ENCODE peak calls at places on chromosomes 11 and 22, in five cellular contexts. L is Caco-2, P is prostate gland, E is skeletal muscle cell, G is colonic mucosa. D is an unnamed sample.

GRCh38 chr11:89443366-89444303 is 47.5 kb downstream of the NOX4 start:
- DNase-seq in L (no peak), E (no peak), G (no peak), P (no peak), D (peak; percentile 49)

GRCh38 chr11:96134622-96135021 is 208.4 kb downstream of the MAML2 start:
- DNase-seq in G (no peak), E (no peak), L (no peak), P (no peak), D (no peak)

GRCh38 chr11:70650075-70650909 is 252.0 kb downstream of the CTTN start:
- DNase-seq in E (peak; percentile 15), P (peak; percentile 46), L (peak; percentile 84), G (peak; percentile 66), D (peak; percentile 56)

GRCh38 chr11:19918302-19919049 is 205.8 kb downstream of the NAV2 start:
- DNase-seq in P (no peak), L (no peak), E (no peak), G (no peak), D (peak; percentile 81)

GRCh38 chr22:47045691-47046410 is 283.4 kb downstream of the TBC1D22A start:
- DNase-seq in E (no peak), G (no peak), P (no peak), L (no peak), D (no peak)

GRCh38 chr22:24437820-24438328 is 10.5 kb downstream of the ADORA2A start:
- DNase-seq in L (no peak), G (no peak), E (no peak), P (no peak), D (no peak)

GRCh38 chr11:79325851-79326250 is 115.0 kb downstream of the TENM4 start:
- DNase-seq in G (no peak), P (no peak), E (no peak), L (no peak), D (no peak)

GRCh38 chr22:33969052-33969451 is 48.8 kb upstream of the LARGE1 start:
- DNase-seq in E (no peak), G (no peak), L (no peak), P (no peak), D (no peak)

GRCh38 chr11:91081440-91082088 is 858.7 kb upstream of the CHORDC1 start:
- DNase-seq in G (no peak), P (no peak), L (no peak), E (peak; percentile 98), D (peak; percentile 13)

DNA sequence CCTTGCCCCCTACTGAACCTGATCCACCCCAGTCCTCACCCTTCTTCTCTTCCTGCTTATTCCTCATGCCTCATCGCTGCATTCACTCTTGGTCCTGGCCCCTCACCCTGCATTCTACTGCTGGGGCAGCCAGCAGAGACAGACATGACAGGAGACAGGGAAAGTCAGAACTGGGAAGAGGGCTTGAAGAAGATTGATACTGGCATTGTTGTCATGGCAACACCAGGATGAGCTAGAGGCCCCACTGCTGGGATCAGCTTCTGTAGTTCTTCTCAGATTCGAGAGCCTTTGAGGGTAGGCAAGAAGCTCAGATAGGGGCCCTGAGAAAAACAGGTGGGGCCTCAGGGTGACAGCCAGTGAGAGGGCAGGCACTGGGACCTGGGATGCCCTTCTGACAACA is 264.3 kb downstream of the MIAT start:
- DNase-seq in G (no peak), E (no peak), P (no peak), L (no peak), D (no peak)
- H3K4me3 ChIP-seq in G (no peak overlapping the region), E (no peak overlapping the region), P (no peak overlapping the region), L (no peak overlapping the region), D (no peak overlapping the region)

DNA sequence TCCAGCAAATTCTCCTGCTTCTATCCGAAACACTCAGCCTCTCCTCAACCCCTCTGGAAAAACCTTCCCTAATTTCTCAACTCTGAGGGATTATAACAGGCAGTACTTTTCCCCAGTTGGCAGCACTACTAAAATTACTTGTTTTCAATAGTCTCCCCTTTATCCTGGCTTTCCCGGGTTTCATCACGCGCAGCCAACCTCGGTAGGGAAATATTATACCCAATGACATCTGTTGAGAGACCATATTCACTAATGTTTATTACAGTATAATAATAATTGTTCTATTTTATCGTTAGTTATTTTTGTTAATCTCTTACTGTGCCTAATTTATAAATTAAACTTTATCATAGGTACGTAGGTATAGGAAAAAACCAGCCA is 330 bp upstream of the POLD3 start:
- DNase-seq in G (no peak), E (no peak), L (no peak), P (no peak), D (no peak)
- H3K4me3 ChIP-seq in G (peak overlapping the region; percentile 84), E (peak overlapping the region; percentile 97), L (peak overlapping the region; percentile 57), P (peak overlapping the region; percentile 98), D (peak overlapping the region; percentile 92)

GRCh38 chr22:26479792-26480610 is 3.6 kb downstream of the HPS4 start:
- DNase-seq in E (no peak), L (no peak), P (peak; percentile 63), G (peak; percentile 30), D (no peak)
- H3K4me3 ChIP-seq in E (no peak overlapping the region), L (no peak overlapping the region), P (peak overlapping the region; percentile 18), G (peak overlapping the region; percentile 17), D (no peak overlapping the region)

GRCh38 chr11:119608201-119608600 is 120.8 kb downstream of the NECTIN1 start:
- DNase-seq in L (no peak), G (no peak), E (no peak), P (no peak), D (no peak)
- H3K4me3 ChIP-seq in L (no peak overlapping the region), G (no peak overlapping the region), E (no peak overlapping the region), P (no peak overlapping the region), D (no peak overlapping the region)

GRCh38 chr22:41366323-41367014 is 15.3 kb upstream of the TEF start:
- DNase-seq in E (no peak), P (no peak), G (no peak), L (no peak), D (no peak)

GRCh38 chr22:41365425-41365824 is 16.3 kb upstream of the TEF start:
- DNase-seq in G (no peak), L (no peak), P (no peak), E (no peak), D (no peak)

GRCh38 chr22:41367680-41368542 is 13.8 kb upstream of the TEF start:
- DNase-seq in E (no peak), P (peak; percentile 23), L (no peak), G (peak; percentile 31), D (peak; percentile 49)

GRCh38 chr22:41368543-41368817 is 13.3 kb upstream of the TEF start:
- DNase-seq in G (no peak), L (no peak), E (no peak), P (no peak), D (no peak)

DNA sequence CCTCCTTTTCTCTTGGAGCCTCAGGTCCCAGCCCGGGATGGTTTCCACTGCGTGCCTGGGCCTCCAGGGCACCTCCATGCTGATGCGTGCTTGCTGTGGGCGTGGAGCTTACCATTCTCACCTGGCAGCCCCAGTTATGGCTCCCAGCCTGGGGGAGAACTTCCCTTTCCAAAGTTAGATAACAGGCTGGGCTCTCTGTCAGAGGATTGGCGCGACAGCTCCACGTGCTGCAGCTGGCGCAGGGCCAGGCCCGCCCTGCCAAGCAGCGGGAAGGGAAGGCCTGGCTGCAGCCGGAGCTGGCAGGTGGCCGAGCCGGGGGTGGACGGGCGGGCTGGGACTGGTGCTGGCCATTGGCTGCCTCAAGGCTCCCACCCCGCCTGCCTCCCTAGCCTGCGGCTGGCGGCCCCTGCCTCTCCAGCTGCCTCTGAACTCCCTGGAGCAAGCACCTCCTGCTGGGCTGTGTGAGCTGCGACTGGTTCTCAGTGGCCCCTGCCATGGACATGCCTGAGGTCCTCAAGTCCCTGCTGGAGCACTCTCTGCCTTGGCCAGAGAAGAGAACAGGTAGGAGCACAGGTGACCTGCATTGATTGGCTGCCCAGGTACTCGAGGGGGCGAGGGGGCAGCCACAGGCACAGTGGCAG is 14.6 kb upstream of the TEF start:
- DNase-seq in G (peak; percentile 96), L (no peak), E (peak; percentile 91), P (peak; percentile 94), D (peak; percentile 91)
- H3K4me3 ChIP-seq in G (peak overlapping the region; percentile 30), L (no peak overlapping the region), E (peak overlapping the region; percentile 17), P (peak overlapping the region; percentile 26), D (no peak overlapping the region)

GRCh38 chr11:9823887-9824385 is 160.1 kb downstream of the SWAP70 start:
- DNase-seq in L (no peak), E (no peak), P (no peak), G (no peak), D (no peak)
- H3K4me3 ChIP-seq in L (no peak overlapping the region), E (no peak overlapping the region), P (no peak overlapping the region), G (no peak overlapping the region), D (no peak overlapping the region)

GRCh38 chr11:131910491-131911387 is 540.3 kb downstream of the NTM start:
- DNase-seq in L (no peak), G (no peak), E (no peak), P (no peak), D (no peak)
- H3K4me3 ChIP-seq in L (no peak overlapping the region), G (peak overlapping the region; percentile 14), E (peak overlapping the region; percentile 67), P (peak overlapping the region; percentile 26), D (peak overlapping the region; percentile 87)

GRCh38 chr11:62882811-62883496 is 2.3 kb downstream of the SLC3A2 start:
- DNase-seq in G (no peak), L (no peak), E (no peak), P (no peak), D (no peak)

GRCh38 chr11:62883677-62884076 is 3.0 kb downstream of the SLC3A2 start:
- DNase-seq in P (no peak), L (no peak), E (no peak), G (no peak), D (no peak)

GRCh38 chr11:62882428-62882742 is 1.7 kb downstream of the SLC3A2 start:
- DNase-seq in L (no peak), G (no peak), P (no peak), E (no peak), D (no peak)

GRCh38 chr11:62888406-62888805 is 7.7 kb downstream of the SLC3A2 start:
- DNase-seq in P (no peak), L (no peak), E (no peak), G (no peak), D (no peak)

GRCh38 chr11:62885137-62885536 is 4.4 kb downstream of the SLC3A2 start:
- DNase-seq in P (no peak), L (no peak), G (no peak), E (no peak), D (no peak)
- H3K4me3 ChIP-seq in P (no peak overlapping the region), L (no peak overlapping the region), G (no peak overlapping the region), E (peak overlapping the region; percentile 2), D (no peak overlapping the region)

DNA sequence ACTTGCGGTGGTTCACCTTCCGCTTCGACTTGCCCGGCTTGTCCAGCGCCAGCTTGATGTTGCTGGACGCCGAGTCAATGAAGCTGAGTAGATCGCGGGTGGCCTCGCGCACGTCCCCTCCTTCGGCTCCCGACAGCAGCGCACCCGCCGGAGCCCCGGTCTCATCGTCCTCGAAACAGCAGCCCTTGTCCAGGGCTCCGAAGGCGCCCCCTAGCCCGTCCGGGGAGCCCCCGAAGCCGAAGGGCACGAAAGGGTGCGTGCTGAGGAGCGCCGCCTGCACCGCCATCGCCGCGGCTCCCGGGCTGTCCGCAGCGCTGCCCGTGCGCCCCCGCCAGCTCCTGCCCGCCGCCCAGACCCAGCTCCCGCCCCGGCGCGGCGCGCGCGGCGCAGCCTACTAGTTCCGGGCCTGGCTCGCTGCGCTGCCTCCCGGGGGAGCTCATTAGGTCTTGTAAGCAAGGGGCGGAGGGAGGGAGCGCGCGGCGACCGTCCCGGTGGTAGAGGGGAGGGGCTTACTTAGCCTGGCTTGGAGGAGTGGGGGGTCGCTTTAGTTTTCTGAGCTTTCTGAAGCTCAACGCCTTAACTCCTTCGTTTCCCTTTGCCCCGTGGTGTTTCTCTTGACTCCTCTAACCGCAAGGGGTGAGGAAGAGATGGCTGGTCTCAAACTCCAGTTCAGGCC is at the start of gene FAM181B:
- DNase-seq in E (no peak), G (peak; percentile 31), L (peak; percentile 61), P (no peak), D (no peak)
- H3K4me3 ChIP-seq in E (peak within 1 kb of the TSS; percentile 39), G (peak within 1 kb of the TSS; percentile 41), L (peak within 1 kb of the TSS; percentile 51), P (peak within 1 kb of the TSS; percentile 55), D (peak within 1 kb of the TSS; percentile 52)

GRCh38 chr11:87892291-87892690 is 283.0 kb downstream of the RAB38 start:
- DNase-seq in E (no peak), L (no peak), G (no peak), P (no peak), D (no peak)
- H3K4me3 ChIP-seq in E (no peak overlapping the region), L (no peak overlapping the region), G (no peak overlapping the region), P (no peak overlapping the region), D (no peak overlapping the region)